ENCODE peak calls at places on chromosomes 16 and 17, in four cellular contexts. C, S, O and J are unnamed samples.

GRCh38 chr17:77200711-77201110 is 59.9 kb downstream of the SEC14L1 start:
- DNase-seq in C (no peak), S (no peak), O (no peak), J (no peak)

GRCh38 chr17:12342609-12343248 is 322.1 kb downstream of the MAP2K4 start:
- DNase-seq in C (peak), S (no peak), O (no peak), J (peak)

GRCh38 chr17:50946223-50946890 is 80.2 kb upstream of the TOB1 start:
- DNase-seq in C (no peak), S (no peak), O (no peak), J (no peak)

GRCh38 chr16:50245417-50246298 is 20.7 kb upstream of the ADCY7 start:
- DNase-seq in C (peak), S (no peak), O (peak), J (peak)

GRCh38 chr16:83615553-83615952 is 192.2 kb upstream of the HSBP1 start:
- DNase-seq in C (no peak), S (no peak), O (no peak), J (no peak)

GRCh38 chr17:49229805-49230600 is 584 bp downstream of the PHOSPHO1 start:
- DNase-seq in C (no peak), S (no peak), O (no peak), J (no peak)

GRCh38 chr17:61294286-61294685 is 105.4 kb upstream of the TBX2 start:
- DNase-seq in C (no peak), S (no peak), O (no peak), J (no peak)

GRCh38 chr17:199195-199604 is 17.8 kb upstream of the DOC2B start:
- DNase-seq in C (no peak), S (no peak), O (no peak), J (no peak)

GRCh38 chr17:70074991-70075390 is at the start of gene KCNJ16:
- DNase-seq in C (peak), S (no peak), O (no peak), J (peak)

GRCh38 chr16:85888405-85889331 is 10.3 kb upstream of the IRF8 start:
- DNase-seq in C (no peak), S (peak), O (peak), J (peak)

GRCh38 chr17:61468263-61468907 is 16.2 kb downstream of the TBX4 start:
- DNase-seq in C (no peak), S (no peak), O (no peak), J (no peak)

GRCh38 chr17:61335845-61336655 is 63.6 kb upstream of the TBX2 start:
- DNase-seq in C (no peak), S (no peak), O (peak), J (no peak)

GRCh38 chr16:66549284-66550131 is at the start of gene TK2:
- DNase-seq in C (peak), S (no peak), O (peak), J (no peak)

GRCh38 chr16:64130140-64130539 is 991.7 kb downstream of the CDH11 start:
- DNase-seq in C (no peak), S (no peak), O (no peak), J (no peak)

GRCh38 chr16:2690852-2691251 is 8.5 kb downstream of the KCTD5 start:
- DNase-seq in C (no peak), S (no peak), O (no peak), J (no peak)

GRCh38 chr17:80883831-80884735 is 107.6 kb upstream of the CHMP6 start:
- DNase-seq in C (no peak), S (no peak), O (no peak), J (no peak)

GRCh38 chr16:24516900-24517669 is 22.3 kb upstream of the RBBP6 start:
- DNase-seq in C (peak), S (peak), O (peak), J (peak)

GRCh38 chr17:7293131-7293557 is 1.3 kb downstream of the YBX2 start:
- DNase-seq in C (peak), S (no peak), O (no peak), J (no peak)

GRCh38 chr16:72986011-72986410 is 61.9 kb downstream of the ZFHX3 start:
- DNase-seq in C (no peak), S (no peak), O (no peak), J (no peak)

GRCh38 chr16:10200823-10201571 is 18.8 kb upstream of the GRIN2A start:
- DNase-seq in C (no peak), S (no peak), O (no peak), J (no peak)

GRCh38 chr17:58702708-58703107 is 10.3 kb downstream of the RAD51C start:
- DNase-seq in C (no peak), S (no peak), O (no peak), J (no peak)

GRCh38 chr17:2874211-2874686 is 78.0 kb downstream of the RAP1GAP2 start:
- DNase-seq in C (no peak), S (no peak), O (peak), J (peak)

GRCh38 chr17:63033142-63033541 is 67.1 kb downstream of the TANC2 start:
- DNase-seq in C (no peak), S (no peak), O (no peak), J (no peak)
- TF ChIP-seq RAD21 in C (no peak), S (no peak), O (no peak), J (no peak)

GRCh38 chr17:45784583-45785372 is 658 bp downstream of the CRHR1 start:
- DNase-seq in C (peak), S (no peak), O (peak), J (no peak)
- TF ChIP-seq CHD4 in C (no peak), S (no peak), O (no peak), J (no peak)

GRCh38 chr17:57569021-57569420 is 176.1 kb downstream of the CCDC182 start:
- DNase-seq in C (no peak), S (no peak), O (no peak), J (no peak)
- TF ChIP-seq CTCF in C (no peak), S (no peak), O (no peak), J (no peak)

GRCh38 chr17:5115673-5116651 is at the start of gene USP6:
- DNase-seq in C (no peak), S (no peak), O (no peak), J (no peak)

GRCh38 chr17:5111402-5112204 is at the start of gene ZNF232:
- DNase-seq in C (peak), S (peak), O (peak), J (peak)

DNA sequence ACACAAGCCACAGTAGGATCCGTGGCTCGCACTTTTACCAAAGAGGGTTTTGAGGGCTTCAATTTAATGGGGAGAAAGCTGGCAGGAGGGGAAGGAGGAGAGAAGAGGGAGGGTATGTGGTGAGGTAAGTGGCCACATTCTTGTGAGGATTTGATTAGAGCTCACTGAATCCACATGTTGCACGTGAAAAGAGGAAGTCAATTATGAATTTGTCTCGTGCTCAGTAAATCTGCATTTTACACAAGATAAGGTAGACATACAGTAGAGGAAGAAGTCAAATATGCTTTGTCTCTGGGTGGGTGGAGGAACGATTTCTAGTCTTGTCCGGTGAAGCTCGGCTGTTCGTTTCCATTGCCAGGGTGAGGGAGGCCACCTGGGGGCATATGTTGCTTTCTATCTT is 862 bp downstream of the ZNF232 start:
- DNase-seq in C (peak), S (no peak), O (peak), J (no peak)
- TF ChIP-seq RAD21 in C (no peak), S (no peak), O (no peak), J (no peak)

GRCh38 chr16:52500963-52501362 is 46.0 kb downstream of the TOX3 start:
- DNase-seq in C (no peak), S (no peak), O (no peak), J (no peak)

GRCh38 chr16:52499061-52499460 is 47.9 kb downstream of the TOX3 start:
- DNase-seq in C (no peak), S (no peak), O (no peak), J (no peak)

GRCh38 chr16:52496051-52496876 is 50.7 kb downstream of the TOX3 start:
- DNase-seq in C (no peak), S (no peak), O (peak), J (no peak)

GRCh38 chr16:52497067-52497816 is 49.7 kb downstream of the TOX3 start:
- DNase-seq in C (no peak), S (no peak), O (peak), J (no peak)

DNA sequence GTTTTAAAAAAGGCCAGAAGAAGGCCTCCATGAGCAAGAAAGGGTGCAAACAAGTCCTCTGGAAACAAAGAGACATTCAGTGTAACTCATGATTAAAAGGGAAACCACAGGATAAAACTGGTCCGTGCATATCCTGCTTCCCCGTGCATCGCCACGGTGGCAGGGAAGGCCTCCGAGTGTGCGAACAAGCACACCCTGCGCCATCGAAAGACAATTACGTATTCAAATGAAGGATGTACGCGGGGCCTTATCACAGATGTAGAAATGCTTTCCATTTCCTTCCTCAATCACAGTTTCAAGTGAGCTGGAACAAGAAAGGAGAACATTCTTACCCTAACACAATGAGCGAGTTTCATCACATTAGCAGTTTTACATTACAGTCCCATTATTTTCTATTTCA is 48.3 kb downstream of the TOX3 start:
- DNase-seq in C (no peak), S (no peak), O (no peak), J (no peak)
- TF ChIP-seq CHD4 in C (no peak), S (no peak), O (no peak), J (no peak)

GRCh38 chr17:9529033-9529748 is 46.4 kb downstream of the STX8 start:
- DNase-seq in C (peak), S (no peak), O (peak), J (peak)
- TF ChIP-seq CTCF in C (peak), S (peak), O (peak), J (peak)

DNA sequence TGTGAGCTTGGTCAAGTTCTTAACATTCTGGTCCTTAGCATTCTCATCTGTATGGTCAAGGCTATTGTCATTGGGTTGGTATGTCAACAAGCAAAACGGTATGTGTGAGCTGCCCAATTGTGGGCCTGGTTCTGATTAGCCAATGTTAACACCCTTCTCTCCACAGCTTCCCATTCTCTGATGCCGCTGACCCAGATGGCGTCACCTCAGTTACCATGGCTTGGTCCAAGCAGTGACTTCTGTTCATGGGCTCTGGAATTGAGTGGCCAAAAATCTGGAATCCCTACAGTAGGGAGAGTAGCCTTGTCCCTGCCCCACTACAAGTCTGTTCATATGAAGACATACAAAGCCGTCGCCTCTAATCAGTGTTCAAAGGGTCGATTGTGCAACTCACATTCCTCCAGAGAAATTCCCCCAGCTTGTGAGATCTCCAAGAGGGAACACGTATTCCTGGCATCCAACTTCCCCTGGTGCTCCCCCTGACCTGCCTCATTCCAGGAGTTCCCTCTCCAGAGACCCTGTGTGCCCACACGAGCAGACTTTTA is 15.8 kb downstream of the TMEM98 start:
- DNase-seq in C (no peak), S (no peak), O (peak), J (no peak)
- TF ChIP-seq RAD21 in C (no peak), S (no peak), O (no peak), J (no peak)

GRCh38 chr17:41619162-41619933 is 5.0 kb downstream of the KRT17 start:
- DNase-seq in C (no peak), S (no peak), O (no peak), J (no peak)

GRCh38 chr17:41618341-41619161 is 5.8 kb downstream of the KRT17 start:
- DNase-seq in C (no peak), S (no peak), O (no peak), J (no peak)

GRCh38 chr17:41621916-41622315 is 2.5 kb downstream of the KRT17 start:
- DNase-seq in C (no peak), S (no peak), O (no peak), J (no peak)

GRCh38 chr17:41617698-41618097 is 5.1 kb upstream of the KRT16 start:
- DNase-seq in C (no peak), S (no peak), O (no peak), J (no peak)

DNA sequence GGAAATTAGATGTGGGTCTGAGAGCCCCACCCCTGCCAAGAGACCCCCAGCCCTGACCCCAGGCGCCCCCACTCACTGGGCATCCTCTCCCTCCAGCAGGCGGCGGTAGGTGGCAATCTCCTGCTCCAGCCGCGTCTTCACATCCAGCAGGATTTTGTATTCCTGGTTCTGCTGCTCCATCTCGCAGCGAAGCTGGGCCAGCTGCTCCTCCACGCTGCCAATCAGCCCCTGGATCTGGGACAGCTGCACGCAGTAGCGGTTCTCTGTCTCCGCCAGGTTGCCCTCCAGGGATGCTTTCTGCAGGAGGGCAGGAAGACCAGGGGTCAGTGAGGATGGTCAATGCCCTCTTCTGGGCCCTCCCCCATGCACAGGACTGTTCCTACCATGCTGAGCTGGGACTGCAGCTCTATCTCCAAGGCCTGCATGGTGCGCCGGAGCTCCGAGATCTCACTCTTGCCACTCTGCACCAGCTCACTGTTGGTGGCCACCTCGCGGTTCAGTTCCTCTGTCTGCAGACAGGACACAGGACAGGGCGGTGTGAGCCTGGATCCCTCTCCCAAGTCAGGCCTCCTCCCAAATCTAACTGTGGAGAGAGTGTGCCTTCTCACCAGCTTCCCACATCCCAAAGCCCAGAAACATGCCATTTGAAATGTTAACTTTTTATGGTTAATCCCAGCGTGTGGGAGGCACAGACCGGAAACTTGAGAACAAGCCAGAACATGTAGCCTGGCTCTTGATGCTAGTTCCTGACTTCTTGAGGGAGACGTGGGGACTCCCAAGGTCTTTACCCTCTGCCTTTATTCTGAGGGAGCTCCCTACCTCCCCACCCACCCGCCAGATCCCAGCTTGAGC is 3.6 kb downstream of the KRT17 start:
- DNase-seq in C (no peak), S (no peak), O (no peak), J (no peak)
- TF ChIP-seq CHD4 in C (no peak), S (no peak), O (no peak), J (no peak)

DNA sequence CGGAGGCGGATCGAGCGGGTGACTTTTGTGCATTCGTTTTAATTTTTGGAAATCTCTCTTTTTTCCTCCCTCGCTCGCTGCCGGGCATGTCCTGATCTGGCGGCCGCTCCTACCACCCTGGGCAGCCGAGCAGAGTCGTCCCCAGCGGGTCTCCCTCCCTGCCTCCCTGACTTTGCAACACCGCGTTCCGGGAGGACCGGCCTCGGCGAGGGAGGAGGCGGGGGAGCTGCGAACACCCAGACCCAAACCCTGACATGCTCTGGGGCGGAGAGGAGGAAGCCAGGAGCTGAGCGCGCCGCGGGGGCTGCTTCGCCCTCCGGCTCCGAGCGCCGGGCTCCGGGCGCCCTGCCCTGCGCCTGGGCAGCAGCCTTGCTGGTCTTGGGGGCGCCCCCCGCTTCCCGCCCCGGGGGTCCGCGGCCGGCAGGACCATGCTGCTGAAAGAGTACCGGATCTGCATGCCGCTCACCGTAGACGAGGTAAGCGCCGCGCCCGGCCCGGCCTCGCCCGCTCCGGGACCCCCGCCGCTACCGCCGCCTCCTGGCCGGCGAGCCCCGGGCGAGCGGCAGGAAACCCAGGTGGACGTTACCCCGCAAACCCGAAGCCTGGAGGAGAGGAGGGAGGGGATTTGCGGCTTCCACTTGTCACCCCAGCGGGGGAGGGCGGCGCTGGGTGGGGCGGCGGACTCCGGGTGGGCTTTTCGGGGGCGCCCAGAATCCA is 804 bp downstream of the PITPNC1 start:
- DNase-seq in C (peak), S (no peak), O (no peak), J (peak)
- TF ChIP-seq CTCF in C (peak), S (peak), O (peak), J (peak)